ENCODE peak calls at places on chromosomes 12 and 14, in seven cellular contexts. M is nephron progenitor cell, J is H9, S is tibial nerve, G is MCF 10A, O is HFFc6, X is astrocyte of the spinal cord. I is an unnamed sample.

GRCh38 chr12:27081668-27082091 is 698 bp downstream of the C12orf71 start:
- DNase-seq in M (no peak), J (peak), S (no peak), G (peak), O (no peak), X (no peak), I (no peak)

GRCh38 chr12:946656-947055 is 2.8 kb downstream of the RAD52 start:
- DNase-seq in M (no peak), J (no peak), S (no peak), G (no peak), O (no peak), X (no peak), I (no peak)

GRCh38 chr14:94787655-94788054 is 17.7 kb upstream of the GSC start:
- DNase-seq in M (no peak), J (no peak), S (no peak), G (no peak), O (no peak), X (no peak), I (no peak)

GRCh38 chr14:91350813-91351507 is 66.7 kb downstream of the CCDC88C start:
- DNase-seq in M (no peak), J (no peak), S (no peak), G (no peak), O (no peak), X (no peak), I (no peak)

GRCh38 chr14:75096959-75097358 is 27.5 kb downstream of the ZC2HC1C start:
- DNase-seq in M (no peak), J (no peak), S (no peak), G (no peak), O (no peak), X (no peak), I (no peak)

GRCh38 chr12:120327593-120327992 is at the start of gene PLA2G1B:
- DNase-seq in M (no peak), J (no peak), S (no peak), G (no peak), O (no peak), X (no peak), I (no peak)

GRCh38 chr12:67515679-67516363 is 132.7 kb upstream of the DYRK2 start:
- DNase-seq in M (no peak), J (no peak), S (no peak), G (no peak), O (no peak), X (no peak), I (no peak)

GRCh38 chr12:62533755-62534107 is 67.1 kb downstream of the MON2 start:
- DNase-seq in M (no peak), J (no peak), S (no peak), G (no peak), O (no peak), X (no peak), I (no peak)

GRCh38 chr12:130223767-130224244 is 61.5 kb downstream of the FZD10 start:
- DNase-seq in M (no peak), J (no peak), S (no peak), G (no peak), O (no peak), X (no peak), I (no peak)

GRCh38 chr12:18923721-18924120 is 185.8 kb downstream of the CAPZA3 start:
- DNase-seq in M (no peak), J (no peak), S (no peak), G (no peak), O (no peak), X (no peak), I (no peak)

GRCh38 chr12:18926188-18926587 is 188.3 kb downstream of the CAPZA3 start:
- DNase-seq in M (no peak), J (no peak), S (no peak), G (no peak), O (no peak), X (no peak), I (no peak)
- TF ChIP-seq CTCF in M (no peak), J (no peak), S (no peak), G (no peak), O (no peak), X (no peak), I (no peak)

DNA sequence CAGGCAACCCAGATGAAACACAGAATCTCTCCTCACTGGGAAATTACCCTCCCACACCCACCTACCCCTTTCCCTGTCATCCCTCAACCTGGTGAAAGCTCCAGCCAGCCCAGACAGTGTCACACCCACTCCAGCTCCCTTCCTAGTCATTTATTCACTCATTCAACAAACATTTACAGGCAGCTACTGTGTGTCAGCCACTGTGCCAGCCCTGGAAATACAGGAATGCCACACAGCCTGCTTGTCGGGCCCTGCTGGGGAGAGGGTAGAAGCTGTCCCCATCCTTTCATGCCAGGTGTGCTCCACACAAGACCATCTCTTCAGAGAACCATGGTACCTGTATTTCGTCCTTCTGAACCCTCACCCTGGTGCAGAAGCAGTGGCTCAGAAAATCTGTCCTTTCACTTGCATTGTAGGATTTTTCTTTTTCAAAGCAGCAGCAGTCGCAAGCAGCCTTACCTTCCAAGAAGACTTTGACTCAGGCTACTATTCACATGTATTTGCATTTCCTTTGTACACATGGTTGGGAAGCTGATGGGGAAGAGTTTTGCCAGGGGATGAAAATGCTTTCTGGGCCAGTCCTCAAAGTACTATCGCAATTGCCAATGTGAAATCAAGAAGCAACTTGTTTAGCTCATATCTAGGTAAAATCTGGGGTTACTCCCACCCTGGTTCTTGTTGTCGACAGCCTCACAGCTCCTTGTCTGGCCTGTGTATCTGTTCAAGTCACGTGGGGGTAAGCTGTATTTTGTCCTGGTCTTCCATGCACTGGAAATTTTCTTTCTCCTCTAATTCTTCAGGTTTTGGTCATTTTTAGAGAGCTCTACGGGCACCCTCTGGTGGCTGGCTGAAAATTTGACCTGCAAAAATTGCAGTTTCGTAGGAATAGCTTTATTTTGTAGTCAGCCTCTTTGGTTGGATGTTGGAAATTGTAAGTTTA is 147.4 kb upstream of the EGLN3 start:
- DNase-seq in M (peak), J (no peak), S (peak), G (peak), O (peak), X (peak), I (no peak)
- TF ChIP-seq CTCF in M (peak), J (peak), S (peak), G (peak), O (peak), X (peak), I (no peak)

GRCh38 chr14:68523326-68523610 is 269.6 kb downstream of the ZFP36L1 start:
- DNase-seq in M (no peak), J (no peak), S (no peak), G (no peak), O (no peak), X (no peak), I (no peak)

GRCh38 chr14:68521952-68522509 is 270.8 kb downstream of the ZFP36L1 start:
- DNase-seq in M (no peak), J (no peak), S (no peak), G (no peak), O (no peak), X (no peak), I (no peak)

GRCh38 chr14:68525516-68525915 is 267.4 kb downstream of the ZFP36L1 start:
- DNase-seq in M (no peak), J (no peak), S (no peak), G (no peak), O (no peak), X (no peak), I (no peak)

GRCh38 chr14:68522510-68523325 is 270.1 kb downstream of the ZFP36L1 start:
- DNase-seq in M (no peak), J (no peak), S (no peak), G (no peak), O (no peak), X (no peak), I (no peak)

DNA sequence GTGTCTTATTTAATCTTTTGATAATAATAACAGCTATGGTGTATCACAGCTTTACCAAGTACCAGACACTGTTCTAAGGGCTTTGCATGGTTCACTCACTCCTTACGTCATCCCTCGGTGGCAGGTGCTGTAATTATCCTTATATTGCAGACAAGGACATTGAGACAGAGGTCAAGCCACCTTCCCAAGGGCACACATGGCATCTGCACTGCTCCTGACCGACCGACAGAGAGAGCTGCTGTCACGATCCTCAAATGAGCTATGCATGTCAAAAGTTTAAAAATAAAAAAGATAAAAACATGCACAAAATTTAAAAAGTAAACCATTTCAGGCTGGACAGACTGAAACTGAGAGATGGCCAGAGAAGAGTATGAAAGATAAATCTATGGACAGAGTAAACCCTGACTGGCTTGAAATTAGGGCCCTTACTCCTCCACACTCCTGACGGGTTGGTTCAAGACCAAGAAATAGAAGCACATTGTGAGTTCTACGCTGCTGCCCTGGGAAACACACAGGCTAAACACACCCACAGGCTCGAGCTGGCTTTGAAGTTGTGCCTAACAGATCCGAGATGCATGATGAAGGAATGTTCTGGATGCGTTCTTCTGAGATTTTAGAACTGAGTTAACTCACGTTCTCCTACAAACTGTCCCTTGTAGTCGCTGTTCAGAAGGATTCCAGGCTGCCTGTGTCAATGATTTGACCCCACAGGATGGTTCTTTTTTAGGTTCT is 268.7 kb downstream of the ZFP36L1 start:
- DNase-seq in M (no peak), J (no peak), S (no peak), G (no peak), O (no peak), X (no peak), I (no peak)
- TF ChIP-seq CTCF in M (no peak), J (peak), S (peak), G (no peak), O (no peak), X (no peak), I (no peak)

GRCh38 chr12:108080363-108080762 is 48.7 kb upstream of the WSCD2 start:
- DNase-seq in M (no peak), J (no peak), S (no peak), G (no peak), O (no peak), X (no peak), I (no peak)

GRCh38 chr12:108079731-108080130 is 49.4 kb upstream of the WSCD2 start:
- DNase-seq in M (no peak), J (no peak), S (no peak), G (no peak), O (no peak), X (no peak), I (no peak)

GRCh38 chr12:108082506-108082905 is 46.6 kb upstream of the WSCD2 start:
- DNase-seq in M (no peak), J (no peak), S (no peak), G (no peak), O (no peak), X (no peak), I (no peak)

GRCh38 chr12:108078428-108078827 is 50.7 kb upstream of the WSCD2 start:
- DNase-seq in M (no peak), J (no peak), S (no peak), G (no peak), O (no peak), X (no peak), I (no peak)
- TF ChIP-seq CTCF in M (no peak), J (peak), S (no peak), G (no peak), O (no peak), X (no peak), I (no peak)

GRCh38 chr14:51538973-51539372 is 112.7 kb upstream of the FRMD6 start:
- DNase-seq in M (no peak), J (no peak), S (no peak), G (no peak), O (no peak), X (no peak), I (no peak)
- TF ChIP-seq CTCF in M (no peak), J (no peak), S (no peak), G (no peak), O (no peak), X (no peak), I (no peak)

GRCh38 chr12:77060883-77061240 is 4.5 kb downstream of the E2F7 start:
- DNase-seq in M (no peak), J (no peak), S (no peak), G (no peak), O (no peak), X (no peak), I (no peak)

GRCh38 chr12:77062396-77062795 is 3.0 kb downstream of the E2F7 start:
- DNase-seq in M (no peak), J (no peak), S (no peak), G (no peak), O (no peak), X (no peak), I (no peak)

GRCh38 chr12:77064891-77065360 is 443 bp downstream of the E2F7 start:
- DNase-seq in M (no peak), J (no peak), S (no peak), G (peak), O (no peak), X (no peak), I (no peak)

GRCh38 chr12:77062846-77063461 is 2.4 kb downstream of the E2F7 start:
- DNase-seq in M (no peak), J (no peak), S (no peak), G (peak), O (peak), X (peak), I (no peak)

GRCh38 chr12:77065361-77066204 is at the start of gene E2F7:
- DNase-seq in M (peak), J (peak), S (peak), G (peak), O (peak), X (peak), I (peak)
- TF ChIP-seq CTCF in M (no peak), J (no peak), S (no peak), G (no peak), O (no peak), X (no peak), I (no peak)

GRCh38 chr12:24603371-24603770 is 345.5 kb downstream of the BCAT1 start:
- DNase-seq in M (no peak), J (no peak), S (no peak), G (no peak), O (no peak), X (no peak), I (no peak)
- TF ChIP-seq CTCF in M (no peak), J (no peak), S (no peak), G (no peak), O (no peak), X (no peak), I (no peak)

DNA sequence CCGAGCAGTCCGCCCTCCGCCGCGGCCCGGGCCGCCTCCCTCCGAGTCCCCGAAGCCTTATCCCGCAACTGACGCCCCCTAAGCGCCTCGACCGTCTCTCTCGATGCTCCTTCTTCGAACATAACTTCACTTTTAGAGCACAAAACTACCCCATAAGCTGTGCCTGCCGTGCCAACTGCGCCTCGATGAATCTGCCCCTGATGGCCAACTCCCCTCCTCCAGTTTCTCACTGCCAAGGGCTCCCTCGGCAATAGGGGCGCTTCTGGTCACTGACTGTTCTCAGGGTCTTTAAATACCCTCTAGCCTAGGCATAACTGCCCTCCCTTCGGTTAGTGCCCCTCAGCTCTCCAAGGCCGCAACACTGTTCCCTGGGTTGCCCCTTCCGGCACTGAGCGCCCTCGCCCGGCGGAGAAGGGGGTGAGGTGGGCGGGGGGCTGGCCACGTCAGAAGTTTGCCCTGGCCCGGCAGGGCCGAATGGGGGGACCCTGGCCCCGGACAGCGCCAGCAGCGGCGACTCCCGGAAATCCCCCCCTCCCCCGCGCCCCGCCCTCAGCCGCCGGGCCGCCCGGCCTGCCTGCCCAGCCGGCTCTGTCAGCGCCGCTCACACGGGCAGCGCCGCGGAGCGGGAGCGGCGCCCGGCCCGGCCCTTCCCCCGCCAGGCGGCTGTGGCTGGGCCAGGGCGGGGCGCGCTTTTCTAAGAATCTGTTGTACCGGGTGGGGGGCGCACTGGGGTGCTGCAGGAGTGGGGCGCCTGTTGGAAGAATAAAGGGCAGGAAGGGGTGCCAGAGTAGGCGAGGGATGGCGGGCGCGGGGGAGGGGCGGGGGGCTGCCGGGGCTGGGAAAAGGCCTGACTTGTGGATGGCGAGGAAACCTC is 10.6 kb downstream of the RARG start:
- DNase-seq in M (peak), J (peak), S (peak), G (no peak), O (no peak), X (peak), I (no peak)
- TF ChIP-seq CTCF in M (no peak), J (peak), S (peak), G (no peak), O (peak), X (peak), I (no peak)

DNA sequence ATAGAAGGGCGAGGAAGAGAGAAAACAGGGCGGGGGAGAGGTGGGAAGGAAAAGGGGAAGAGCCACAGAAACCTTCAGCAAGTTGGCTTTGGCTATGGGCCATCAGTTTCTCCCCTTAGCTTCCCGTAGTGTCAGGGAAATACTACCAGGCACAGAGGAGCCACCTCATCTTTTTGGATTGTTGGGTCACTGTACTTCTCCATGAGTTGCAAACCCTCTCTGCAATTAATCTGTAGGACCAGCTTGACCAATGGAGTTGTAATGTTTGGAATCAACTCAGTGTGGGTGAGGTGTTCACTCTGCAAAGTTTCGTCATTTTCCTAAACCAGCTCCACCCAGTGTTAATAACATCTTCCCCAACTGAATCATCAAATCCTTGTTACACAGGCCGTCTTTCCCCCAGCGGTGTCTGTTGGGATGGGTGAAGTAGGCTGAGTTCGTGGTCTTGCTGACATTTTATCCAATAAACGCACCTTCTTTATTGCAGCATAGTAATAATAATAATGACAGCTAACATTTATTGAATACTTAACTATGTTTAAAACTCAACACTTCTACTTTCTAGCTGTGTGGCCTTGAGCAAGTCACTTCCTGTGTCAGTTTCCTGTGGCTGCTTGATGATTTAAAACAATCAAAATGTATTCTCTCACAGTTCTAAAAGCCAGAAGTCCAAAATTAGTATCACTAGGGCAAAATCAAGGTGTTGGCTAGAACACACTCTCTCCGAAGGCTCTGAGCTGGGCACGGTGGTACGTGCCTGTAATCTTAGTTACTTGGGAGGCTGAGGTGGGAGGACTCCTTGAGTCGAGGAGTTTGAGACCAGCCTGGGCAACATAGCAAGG is 8.1 kb upstream of the GLTP start:
- DNase-seq in M (no peak), J (no peak), S (no peak), G (peak), O (peak), X (peak), I (no peak)
- TF ChIP-seq CTCF in M (no peak), J (no peak), S (no peak), G (peak), O (peak), X (no peak), I (no peak)